ENCODE peak calls at places on chromosomes 1 and 21, in four cellular contexts. One of them, this sample, is unnamed.

GRCh38 chr1:117573386-117574040 is 32.3 kb upstream of the TENT5C start:
- DNase-seq in cardiac fibroblast: peak
- DNase-seq in coronary artery: no peak
- DNase-seq in naive thymus-derived CD4-positive, alpha-beta T cell: no peak
- DNase-seq in this sample: no peak

GRCh38 chr1:219885680-219886079 is 42.7 kb downstream of the SLC30A10 start:
- DNase-seq in cardiac fibroblast: no peak
- DNase-seq in coronary artery: no peak
- DNase-seq in naive thymus-derived CD4-positive, alpha-beta T cell: no peak
- DNase-seq in this sample: no peak

GRCh38 chr1:25871086-25871703 is 4.3 kb downstream of the PAQR7 start:
- DNase-seq in cardiac fibroblast: no peak
- DNase-seq in coronary artery: no peak
- DNase-seq in naive thymus-derived CD4-positive, alpha-beta T cell: no peak
- DNase-seq in this sample: no peak

GRCh38 chr1:234413485-234413884 is 40.2 kb downstream of the COA6 start:
- DNase-seq in cardiac fibroblast: no peak
- DNase-seq in coronary artery: no peak
- DNase-seq in naive thymus-derived CD4-positive, alpha-beta T cell: no peak
- DNase-seq in this sample: no peak

GRCh38 chr1:223271085-223271781 is 92.7 kb downstream of the SUSD4 start:
- DNase-seq in cardiac fibroblast: no peak
- DNase-seq in coronary artery: peak
- DNase-seq in naive thymus-derived CD4-positive, alpha-beta T cell: no peak
- DNase-seq in this sample: no peak

GRCh38 chr1:110903853-110904500 is 31.0 kb downstream of the CD53 start:
- DNase-seq in cardiac fibroblast: no peak
- DNase-seq in coronary artery: no peak
- DNase-seq in naive thymus-derived CD4-positive, alpha-beta T cell: no peak
- DNase-seq in this sample: no peak

GRCh38 chr1:100485855-100486258 is 52.1 kb upstream of the GPR88 start:
- DNase-seq in cardiac fibroblast: peak
- DNase-seq in coronary artery: no peak
- DNase-seq in naive thymus-derived CD4-positive, alpha-beta T cell: no peak
- DNase-seq in this sample: no peak

GRCh38 chr1:41041866-41042265 is 20.3 kb upstream of the SLFNL1 start:
- DNase-seq in cardiac fibroblast: peak
- DNase-seq in coronary artery: no peak
- DNase-seq in naive thymus-derived CD4-positive, alpha-beta T cell: no peak
- DNase-seq in this sample: no peak

GRCh38 chr1:117754061-117754969 is 148.5 kb downstream of the TENT5C start:
- DNase-seq in cardiac fibroblast: peak
- DNase-seq in coronary artery: no peak
- DNase-seq in naive thymus-derived CD4-positive, alpha-beta T cell: peak
- DNase-seq in this sample: no peak

GRCh38 chr1:159869173-159869572 is 6.7 kb upstream of the VSIG8 start:
- DNase-seq in cardiac fibroblast: peak
- DNase-seq in coronary artery: no peak
- DNase-seq in naive thymus-derived CD4-positive, alpha-beta T cell: no peak
- DNase-seq in this sample: no peak

GRCh38 chr1:145898756-145899155 is 11.1 kb downstream of the ITGA10 start:
- DNase-seq in cardiac fibroblast: no peak
- DNase-seq in coronary artery: peak
- DNase-seq in naive thymus-derived CD4-positive, alpha-beta T cell: no peak
- DNase-seq in this sample: no peak

GRCh38 chr1:241592273-241592958 is 47.8 kb downstream of the CHML start:
- DNase-seq in cardiac fibroblast: peak
- DNase-seq in coronary artery: no peak
- DNase-seq in naive thymus-derived CD4-positive, alpha-beta T cell: no peak
- DNase-seq in this sample: no peak

GRCh38 chr1:109979489-109980091 is 5.0 kb upstream of the AHCYL1 start:
- DNase-seq in cardiac fibroblast: peak
- DNase-seq in coronary artery: no peak
- DNase-seq in naive thymus-derived CD4-positive, alpha-beta T cell: no peak
- DNase-seq in this sample: peak

GRCh38 chr21:43598416-43599120 is 60.7 kb downstream of the HSF2BP start:
- DNase-seq in cardiac fibroblast: peak
- DNase-seq in coronary artery: no peak
- DNase-seq in naive thymus-derived CD4-positive, alpha-beta T cell: no peak
- DNase-seq in this sample: no peak

GRCh38 chr1:165344198-165344597 is 12.3 kb downstream of the LMX1A start:
- DNase-seq in cardiac fibroblast: no peak
- DNase-seq in coronary artery: no peak
- DNase-seq in naive thymus-derived CD4-positive, alpha-beta T cell: no peak
- DNase-seq in this sample: no peak

GRCh38 chr1:156337888-156338179 is 258 bp downstream of the CCT3 start:
- DNase-seq in cardiac fibroblast: no peak
- DNase-seq in coronary artery: no peak
- DNase-seq in naive thymus-derived CD4-positive, alpha-beta T cell: no peak
- DNase-seq in this sample: no peak

GRCh38 chr21:29504751-29505321 is 206.1 kb downstream of the BACH1 start:
- DNase-seq in cardiac fibroblast: peak
- DNase-seq in coronary artery: no peak
- DNase-seq in naive thymus-derived CD4-positive, alpha-beta T cell: no peak
- DNase-seq in this sample: no peak

GRCh38 chr1:201214461-201214860 is 23.8 kb downstream of the IGFN1 start:
- DNase-seq in cardiac fibroblast: no peak
- DNase-seq in coronary artery: no peak
- DNase-seq in naive thymus-derived CD4-positive, alpha-beta T cell: no peak
- DNase-seq in this sample: no peak

GRCh38 chr1:34645109-34645688 is 109.6 kb upstream of the GJB5 start:
- DNase-seq in cardiac fibroblast: no peak
- DNase-seq in coronary artery: no peak
- DNase-seq in naive thymus-derived CD4-positive, alpha-beta T cell: no peak
- DNase-seq in this sample: no peak

GRCh38 chr1:66728021-66728420 is 24.2 kb upstream of the DYNLT5 start:
- DNase-seq in cardiac fibroblast: peak
- DNase-seq in coronary artery: no peak
- DNase-seq in naive thymus-derived CD4-positive, alpha-beta T cell: no peak
- DNase-seq in this sample: no peak

GRCh38 chr1:35592991-35593769 is 20.1 kb downstream of the TFAP2E start:
- DNase-seq in cardiac fibroblast: no peak
- DNase-seq in coronary artery: no peak
- DNase-seq in naive thymus-derived CD4-positive, alpha-beta T cell: no peak
- DNase-seq in this sample: no peak

GRCh38 chr21:33383056-33383888 is 19.9 kb upstream of the IFNGR2 start:
- DNase-seq in cardiac fibroblast: peak
- DNase-seq in coronary artery: peak
- DNase-seq in naive thymus-derived CD4-positive, alpha-beta T cell: peak
- DNase-seq in this sample: no peak

GRCh38 chr21:37463083-37463780 is 96.7 kb downstream of the DYRK1A start:
- DNase-seq in cardiac fibroblast: peak
- DNase-seq in coronary artery: no peak
- DNase-seq in naive thymus-derived CD4-positive, alpha-beta T cell: peak
- DNase-seq in this sample: no peak

GRCh38 chr1:24112381-24113169 is 640 bp upstream of the MYOM3 start:
- DNase-seq in cardiac fibroblast: peak
- DNase-seq in coronary artery: peak
- DNase-seq in naive thymus-derived CD4-positive, alpha-beta T cell: peak
- DNase-seq in this sample: no peak

GRCh38 chr1:19799877-19800804 is at the start of gene TMCO4:
- DNase-seq in cardiac fibroblast: peak
- DNase-seq in coronary artery: no peak
- DNase-seq in naive thymus-derived CD4-positive, alpha-beta T cell: peak
- DNase-seq in this sample: no peak

GRCh38 chr1:79006564-79006963 is at the start of gene ADGRL4:
- DNase-seq in cardiac fibroblast: peak
- DNase-seq in coronary artery: no peak
- DNase-seq in naive thymus-derived CD4-positive, alpha-beta T cell: no peak
- DNase-seq in this sample: no peak

GRCh38 chr1:61444277-61444676 is 280.7 kb downstream of the TM2D1 start:
- DNase-seq in cardiac fibroblast: no peak
- DNase-seq in coronary artery: no peak
- DNase-seq in naive thymus-derived CD4-positive, alpha-beta T cell: no peak
- DNase-seq in this sample: no peak

GRCh38 chr1:81410351-81410750 is 390.4 kb upstream of the ADGRL2 start:
- DNase-seq in cardiac fibroblast: no peak
- DNase-seq in coronary artery: no peak
- DNase-seq in naive thymus-derived CD4-positive, alpha-beta T cell: no peak
- DNase-seq in this sample: no peak

GRCh38 chr1:159974350-159974965 is 20.4 kb upstream of the SLAMF9 start:
- DNase-seq in cardiac fibroblast: no peak
- DNase-seq in coronary artery: peak
- DNase-seq in naive thymus-derived CD4-positive, alpha-beta T cell: no peak
- DNase-seq in this sample: peak

GRCh38 chr21:37372127-37372731 is 5.7 kb downstream of the DYRK1A start:
- DNase-seq in cardiac fibroblast: no peak
- DNase-seq in coronary artery: no peak
- DNase-seq in naive thymus-derived CD4-positive, alpha-beta T cell: no peak
- DNase-seq in this sample: no peak

GRCh38 chr1:36359911-36360310 is 25.8 kb downstream of the STK40 start:
- DNase-seq in cardiac fibroblast: peak
- DNase-seq in coronary artery: no peak
- DNase-seq in naive thymus-derived CD4-positive, alpha-beta T cell: peak
- DNase-seq in this sample: no peak

GRCh38 chr1:6208723-6209660 is 3.1 kb downstream of the RNF207 start:
- DNase-seq in cardiac fibroblast: peak
- DNase-seq in coronary artery: no peak
- DNase-seq in naive thymus-derived CD4-positive, alpha-beta T cell: no peak
- DNase-seq in this sample: no peak

GRCh38 chr1:230864441-230864840 is 3.9 kb downstream of the C1orf198 start:
- DNase-seq in cardiac fibroblast: no peak
- DNase-seq in coronary artery: no peak
- DNase-seq in naive thymus-derived CD4-positive, alpha-beta T cell: no peak
- DNase-seq in this sample: no peak

GRCh38 chr1:246142320-246142893 is 364.7 kb downstream of the SMYD3 start:
- DNase-seq in cardiac fibroblast: peak
- DNase-seq in coronary artery: no peak
- DNase-seq in naive thymus-derived CD4-positive, alpha-beta T cell: no peak
- DNase-seq in this sample: no peak

GRCh38 chr1:231626951-231627614 is 493 bp downstream of the DISC1 start:
- DNase-seq in cardiac fibroblast: peak
- DNase-seq in coronary artery: peak
- DNase-seq in naive thymus-derived CD4-positive, alpha-beta T cell: peak
- DNase-seq in this sample: no peak

GRCh38 chr21:45853703-45854342 is 127.7 kb upstream of the COL6A1 start:
- DNase-seq in cardiac fibroblast: no peak
- DNase-seq in coronary artery: peak
- DNase-seq in naive thymus-derived CD4-positive, alpha-beta T cell: no peak
- DNase-seq in this sample: no peak

GRCh38 chr1:165129568-165130164 is 226.8 kb downstream of the LMX1A start:
- DNase-seq in cardiac fibroblast: peak
- DNase-seq in coronary artery: no peak
- DNase-seq in naive thymus-derived CD4-positive, alpha-beta T cell: no peak
- DNase-seq in this sample: no peak

GRCh38 chr1:207987164-207987563 is 76.2 kb upstream of the CD34 start:
- DNase-seq in cardiac fibroblast: no peak
- DNase-seq in coronary artery: no peak
- DNase-seq in naive thymus-derived CD4-positive, alpha-beta T cell: no peak
- DNase-seq in this sample: peak

GRCh38 chr1:214494706-214495105 is 56.7 kb downstream of the PTPN14 start:
- DNase-seq in cardiac fibroblast: peak
- DNase-seq in coronary artery: no peak
- DNase-seq in naive thymus-derived CD4-positive, alpha-beta T cell: no peak
- DNase-seq in this sample: no peak

GRCh38 chr1:233114159-233114558 is 163.7 kb downstream of the NTPCR start:
- DNase-seq in cardiac fibroblast: peak
- DNase-seq in coronary artery: no peak
- DNase-seq in naive thymus-derived CD4-positive, alpha-beta T cell: no peak
- DNase-seq in this sample: no peak
- H3K4me3 ChIP-seq in cardiac fibroblast: no peak
- H3K4me3 ChIP-seq in coronary artery: no peak
- H3K4me3 ChIP-seq in naive thymus-derived CD4-positive, alpha-beta T cell: no peak
- H3K4me3 ChIP-seq in this sample: no peak

DNA sequence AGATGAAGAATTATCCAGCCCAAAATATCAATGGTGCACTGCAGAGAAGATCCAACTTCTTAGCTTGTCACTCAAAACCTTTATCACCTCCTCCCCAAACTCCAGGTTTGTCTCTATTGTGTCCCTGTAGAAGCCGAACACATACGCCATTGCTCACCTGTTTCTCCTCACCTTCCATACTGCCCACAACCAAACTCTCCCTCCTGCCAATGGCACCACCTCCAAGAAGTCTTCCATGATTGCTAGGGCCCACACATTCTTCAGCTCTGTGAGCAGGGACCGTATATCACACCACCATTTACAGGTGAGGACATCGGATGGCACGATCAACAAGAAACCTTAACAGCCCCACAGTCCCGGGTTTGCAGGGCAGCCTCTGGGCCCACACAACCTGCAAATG is 2.2 kb downstream of the LAPTM5 start:
- DNase-seq in cardiac fibroblast: no peak
- DNase-seq in coronary artery: no peak
- DNase-seq in naive thymus-derived CD4-positive, alpha-beta T cell: no peak
- DNase-seq in this sample: no peak
- H3K4me3 ChIP-seq in cardiac fibroblast: no peak
- H3K4me3 ChIP-seq in coronary artery: peak
- H3K4me3 ChIP-seq in naive thymus-derived CD4-positive, alpha-beta T cell: peak
- H3K4me3 ChIP-seq in this sample: peak

GRCh38 chr21:42527127-42527488 is 13.5 kb downstream of the SLC37A1 start:
- DNase-seq in cardiac fibroblast: no peak
- DNase-seq in coronary artery: no peak
- DNase-seq in naive thymus-derived CD4-positive, alpha-beta T cell: no peak
- DNase-seq in this sample: no peak
- H3K4me3 ChIP-seq in cardiac fibroblast: no peak
- H3K4me3 ChIP-seq in coronary artery: no peak
- H3K4me3 ChIP-seq in naive thymus-derived CD4-positive, alpha-beta T cell: peak
- H3K4me3 ChIP-seq in this sample: no peak

GRCh38 chr1:47478090-47478489 is 40.2 kb downstream of the FOXD2 start:
- DNase-seq in cardiac fibroblast: no peak
- DNase-seq in coronary artery: no peak
- DNase-seq in naive thymus-derived CD4-positive, alpha-beta T cell: no peak
- DNase-seq in this sample: no peak
- H3K4me3 ChIP-seq in cardiac fibroblast: no peak
- H3K4me3 ChIP-seq in coronary artery: no peak
- H3K4me3 ChIP-seq in naive thymus-derived CD4-positive, alpha-beta T cell: no peak
- H3K4me3 ChIP-seq in this sample: no peak

GRCh38 chr1:42433324-42433860 is 22.4 kb downstream of the ZMYND12 start:
- DNase-seq in cardiac fibroblast: no peak
- DNase-seq in coronary artery: no peak
- DNase-seq in naive thymus-derived CD4-positive, alpha-beta T cell: no peak
- DNase-seq in this sample: no peak

GRCh38 chr1:42431514-42431913 is 24.3 kb downstream of the ZMYND12 start:
- DNase-seq in cardiac fibroblast: no peak
- DNase-seq in coronary artery: no peak
- DNase-seq in naive thymus-derived CD4-positive, alpha-beta T cell: no peak
- DNase-seq in this sample: no peak

GRCh38 chr1:42436794-42437458 is 18.9 kb downstream of the ZMYND12 start:
- DNase-seq in cardiac fibroblast: peak
- DNase-seq in coronary artery: no peak
- DNase-seq in naive thymus-derived CD4-positive, alpha-beta T cell: no peak
- DNase-seq in this sample: no peak

GRCh38 chr1:42432714-42433113 is 23.1 kb downstream of the ZMYND12 start:
- DNase-seq in cardiac fibroblast: no peak
- DNase-seq in coronary artery: no peak
- DNase-seq in naive thymus-derived CD4-positive, alpha-beta T cell: no peak
- DNase-seq in this sample: no peak

GRCh38 chr1:42434340-42434739 is 21.5 kb downstream of the ZMYND12 start:
- DNase-seq in cardiac fibroblast: no peak
- DNase-seq in coronary artery: no peak
- DNase-seq in naive thymus-derived CD4-positive, alpha-beta T cell: no peak
- DNase-seq in this sample: no peak
- H3K4me3 ChIP-seq in cardiac fibroblast: no peak
- H3K4me3 ChIP-seq in coronary artery: no peak
- H3K4me3 ChIP-seq in naive thymus-derived CD4-positive, alpha-beta T cell: no peak
- H3K4me3 ChIP-seq in this sample: no peak

This sample was measured in vagina.